ENCODE peak calls at places on chromosome 20, in six cellular contexts. One of them, this sample, is unnamed.

GRCh38 chr20:46388945-46389344 is 17.5 kb downstream of the ELMO2 start:
- DNase-seq in activated T-cell treated with anti-CD3 and anti-CD28 coated beads for 4 hours: no peak
- DNase-seq in T1000: no peak
- DNase-seq in NCI-H1048: no peak
- DNase-seq in RWPE1: no peak
- DNase-seq in brain pericyte: no peak
- DNase-seq in this sample: no peak

GRCh38 chr20:1377984-1378742 is 14.7 kb downstream of the FKBP1A start:
- DNase-seq in brain pericyte: no peak
- DNase-seq in NCI-H1048: no peak
- DNase-seq in RWPE1: peak; percentile 49
- DNase-seq in activated T-cell treated with anti-CD3 and anti-CD28 coated beads for 4 hours: no peak
- DNase-seq in T1000: no peak
- DNase-seq in this sample: no peak

GRCh38 chr20:33914871-33915270 is 78.8 kb upstream of the RALY start:
- DNase-seq in T1000: peak; percentile 34
- DNase-seq in brain pericyte: peak; percentile 29
- DNase-seq in RWPE1: peak; percentile 76
- DNase-seq in activated T-cell treated with anti-CD3 and anti-CD28 coated beads for 4 hours: peak; percentile 28
- DNase-seq in NCI-H1048: no peak
- DNase-seq in this sample: no peak

GRCh38 chr20:57498425-57499400 is 26.2 kb downstream of the CTCFL start:
- DNase-seq in NCI-H1048: no peak
- DNase-seq in activated T-cell treated with anti-CD3 and anti-CD28 coated beads for 4 hours: no peak
- DNase-seq in RWPE1: peak; percentile 41
- DNase-seq in T1000: no peak
- DNase-seq in brain pericyte: no peak
- DNase-seq in this sample: peak; percentile 20

GRCh38 chr20:20568604-20569205 is 143.7 kb downstream of the RALGAPA2 start:
- DNase-seq in T1000: no peak
- DNase-seq in NCI-H1048: no peak
- DNase-seq in RWPE1: peak; percentile 41
- DNase-seq in brain pericyte: no peak
- DNase-seq in activated T-cell treated with anti-CD3 and anti-CD28 coated beads for 4 hours: no peak
- DNase-seq in this sample: no peak

GRCh38 chr20:24672886-24673677 is 203.7 kb downstream of the SYNDIG1 start:
- DNase-seq in activated T-cell treated with anti-CD3 and anti-CD28 coated beads for 4 hours: no peak
- DNase-seq in NCI-H1048: no peak
- DNase-seq in RWPE1: peak; percentile 90
- DNase-seq in T1000: peak; percentile 52
- DNase-seq in brain pericyte: peak; percentile 53
- DNase-seq in this sample: no peak

GRCh38 chr20:64254571-64255360 is 782 bp upstream of the PCMTD2 start:
- DNase-seq in NCI-H1048: no peak
- DNase-seq in RWPE1: no peak
- DNase-seq in brain pericyte: no peak
- DNase-seq in activated T-cell treated with anti-CD3 and anti-CD28 coated beads for 4 hours: no peak
- DNase-seq in T1000: no peak
- DNase-seq in this sample: no peak

GRCh38 chr20:37220255-37220654 is 40.9 kb upstream of the MROH8 start:
- DNase-seq in T1000: no peak
- DNase-seq in NCI-H1048: no peak
- DNase-seq in RWPE1: no peak
- DNase-seq in activated T-cell treated with anti-CD3 and anti-CD28 coated beads for 4 hours: no peak
- DNase-seq in brain pericyte: no peak
- DNase-seq in this sample: no peak

GRCh38 chr20:47544240-47544639 is 42.6 kb downstream of the NCOA3 start:
- DNase-seq in RWPE1: no peak
- DNase-seq in NCI-H1048: no peak
- DNase-seq in brain pericyte: no peak
- DNase-seq in T1000: no peak
- DNase-seq in activated T-cell treated with anti-CD3 and anti-CD28 coated beads for 4 hours: no peak
- DNase-seq in this sample: no peak

GRCh38 chr20:10172998-10173655 is 45.5 kb upstream of the SNAP25 start:
- DNase-seq in RWPE1: no peak
- DNase-seq in brain pericyte: no peak
- DNase-seq in activated T-cell treated with anti-CD3 and anti-CD28 coated beads for 4 hours: no peak
- DNase-seq in T1000: no peak
- DNase-seq in NCI-H1048: no peak
- DNase-seq in this sample: no peak